ENCODE peak calls at places on chromosomes 4 and X, in six cellular contexts. F, W, I, O, K and D are unnamed samples.

GRCh38 chr4:152257601-152258066 is 278.3 kb downstream of the FBXW7 start:
- DNase-seq in K (peak; percentile 62), O (no peak), F (no peak), I (no peak), W (no peak), D (peak; percentile 4)

GRCh38 chr4:73853718-73854473 is 800 bp downstream of the PF4V1 start:
- DNase-seq in W (no peak), I (no peak), K (no peak), O (no peak), F (no peak), D (no peak)

GRCh38 chrX:17032351-17032750 is 85.9 kb downstream of the REPS2 start:
- DNase-seq in I (no peak), F (no peak), O (no peak), K (peak; percentile 51), W (peak; percentile 7), D (no peak)

GRCh38 chr4:37628977-37629609 is 57.1 kb downstream of the RELL1 start:
- DNase-seq in K (peak; percentile 48), O (no peak), W (peak; percentile 50), I (peak; percentile 55), F (no peak), D (no peak)

GRCh38 chrX:44952329-44953027 is 79.5 kb downstream of the KDM6A start:
- DNase-seq in I (no peak), W (no peak), K (no peak), O (no peak), F (no peak), D (no peak)

GRCh38 chrX:49071877-49072711 is 1.7 kb downstream of the PRAF2 start:
- DNase-seq in O (peak; percentile 60), I (no peak), F (peak; percentile 76), W (no peak), K (peak; percentile 81), D (no peak)

GRCh38 chr4:96164814-96165351 is 325.0 kb downstream of the PDHA2 start:
- DNase-seq in O (no peak), I (no peak), W (no peak), F (no peak), K (no peak), D (no peak)

GRCh38 chr4:177047851-177048174 is 255.1 kb upstream of the VEGFC start:
- DNase-seq in F (no peak), W (no peak), K (no peak), I (no peak), O (no peak), D (no peak)

GRCh38 chr4:139887962-139888735 is 222.5 kb downstream of the MGST2 start:
- DNase-seq in F (peak; percentile 21), O (no peak), K (no peak), W (no peak), I (no peak), D (no peak)

GRCh38 chrX:140764401-140764919 is 54.9 kb downstream of the LINC00632 start:
- DNase-seq in I (no peak), K (peak; percentile 27), O (peak; percentile 64), W (no peak), F (peak; percentile 49), D (no peak)

GRCh38 chr4:25913056-25913850 is 767 bp upstream of the SMIM20 start:
- DNase-seq in K (peak; percentile 15), W (no peak), I (peak; percentile 15), F (no peak), O (no peak), D (no peak)

GRCh38 chr4:16914208-16914607 is 15.8 kb upstream of the LDB2 start:
- DNase-seq in W (no peak), F (peak; percentile 45), K (peak; percentile 73), I (no peak), O (no peak), D (no peak)

GRCh38 chr4:99402765-99403164 is 32.4 kb downstream of the ADH7 start:
- DNase-seq in I (no peak), W (no peak), F (peak; percentile 14), O (no peak), K (no peak), D (no peak)

GRCh38 chr4:152310223-152310622 is 225.7 kb downstream of the FBXW7 start:
- DNase-seq in O (no peak), F (no peak), I (no peak), W (no peak), K (no peak), D (no peak)

GRCh38 chrX:133440081-133440796 is 24.9 kb upstream of the GPC4 start:
- DNase-seq in F (peak; percentile 30), I (no peak), K (no peak), W (no peak), O (no peak), D (no peak)

GRCh38 chrX:2401590-2402360 is 99.0 kb downstream of the DHRSX start:
- DNase-seq in O (no peak), K (no peak), I (no peak), W (no peak), F (no peak), D (peak; percentile 94)

GRCh38 chr4:12041828-12042227 is 613.1 kb upstream of the HS3ST1 start:
- DNase-seq in F (peak; percentile 15), K (no peak), O (no peak), I (no peak), W (no peak), D (no peak)

GRCh38 chr4:121448231-121448630 is 67.4 kb upstream of the QRFPR start:
- DNase-seq in I (no peak), K (no peak), F (no peak), O (no peak), W (no peak), D (peak; percentile 37)

GRCh38 chr4:101346562-101347266 is 612 bp downstream of the PPP3CA start:
- DNase-seq in W (peak; percentile 13), I (peak; percentile 23), O (peak; percentile 70), F (peak; percentile 51), K (peak; percentile 68), D (peak; percentile 21)

GRCh38 chrX:63744850-63745249 is 40.2 kb downstream of the ARHGEF9 start:
- DNase-seq in W (no peak), F (no peak), I (no peak), O (no peak), K (no peak), D (no peak)

GRCh38 chr4:66736593-66736992 is 808.7 kb downstream of the CENPC start:
- DNase-seq in O (no peak), I (no peak), W (no peak), K (no peak), F (no peak), D (peak; percentile 5)

GRCh38 chr4:185914583-185915199 is 102.7 kb upstream of the SORBS2 start:
- DNase-seq in W (no peak), O (no peak), K (peak; percentile 51), F (no peak), I (no peak), D (peak; percentile 72)

GRCh38 chr4:82718067-82718935 is 80.3 kb downstream of the SCD5 start:
- DNase-seq in K (no peak), F (no peak), I (no peak), W (no peak), O (no peak), D (peak; percentile 9)

GRCh38 chrX:155094468-155095061 is 23.3 kb downstream of the BRCC3 start:
- DNase-seq in K (peak; percentile 27), F (no peak), O (no peak), I (peak; percentile 31), W (no peak), D (peak; percentile 20)

GRCh38 chr4:60384475-60384874 is 815.7 kb upstream of the ADGRL3 start:
- DNase-seq in F (no peak), O (no peak), K (no peak), W (no peak), I (no peak), D (no peak)

GRCh38 chrX:1496076-1496475 is 40.9 kb downstream of the P2RY8 start:
- DNase-seq in K (no peak), O (no peak), W (no peak), F (no peak), I (no peak), D (no peak)

GRCh38 chrX:102696303-102696702 is 15.9 kb upstream of the GPRASP2 start:
- DNase-seq in K (no peak), I (no peak), W (no peak), O (no peak), F (no peak), D (no peak)

GRCh38 chr4:8167291-8167690 is 8.7 kb upstream of the ABLIM2 start:
- DNase-seq in I (no peak), F (no peak), O (no peak), K (no peak), W (no peak), D (no peak)

GRCh38 chrX:68685722-68686683 is 38.5 kb downstream of the STARD8 start:
- DNase-seq in I (peak; percentile 61), F (peak; percentile 67), K (peak; percentile 61), W (peak; percentile 31), O (peak; percentile 65), D (no peak)

GRCh38 chr4:60443796-60444195 is 756.3 kb upstream of the ADGRL3 start:
- DNase-seq in W (no peak), K (no peak), F (no peak), I (no peak), O (no peak), D (no peak)

GRCh38 chr4:141056473-141056872 is 76.8 kb downstream of the RNF150 start:
- DNase-seq in W (no peak), I (no peak), F (no peak), O (no peak), K (no peak), D (no peak)

DNA sequence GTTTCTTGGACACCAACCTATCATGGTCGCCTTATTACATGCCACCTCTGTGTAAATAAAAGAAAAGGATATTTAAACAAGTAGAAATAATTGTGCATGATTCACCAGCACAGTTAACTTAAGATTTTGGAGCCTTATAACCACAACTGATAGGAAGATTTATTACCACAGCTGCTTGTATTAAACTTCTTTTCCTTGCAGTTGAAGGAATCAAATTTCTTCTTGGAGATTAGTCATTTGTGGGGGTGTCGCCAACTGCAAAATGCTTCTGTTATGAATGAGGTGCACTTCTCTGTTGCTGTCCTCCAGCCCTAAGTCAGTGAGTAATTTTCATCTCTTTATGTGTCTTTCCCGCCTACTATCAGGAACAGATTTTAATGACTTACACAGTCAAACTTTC is 73.3 kb downstream of the OR13H1 start:
- DNase-seq in F (no peak), I (no peak), O (no peak), K (no peak), W (no peak), D (no peak)
- TF ChIP-seq JUN in F (no peak), I (no peak), O (no peak), K (no peak), W (no peak), D (no peak)

DNA sequence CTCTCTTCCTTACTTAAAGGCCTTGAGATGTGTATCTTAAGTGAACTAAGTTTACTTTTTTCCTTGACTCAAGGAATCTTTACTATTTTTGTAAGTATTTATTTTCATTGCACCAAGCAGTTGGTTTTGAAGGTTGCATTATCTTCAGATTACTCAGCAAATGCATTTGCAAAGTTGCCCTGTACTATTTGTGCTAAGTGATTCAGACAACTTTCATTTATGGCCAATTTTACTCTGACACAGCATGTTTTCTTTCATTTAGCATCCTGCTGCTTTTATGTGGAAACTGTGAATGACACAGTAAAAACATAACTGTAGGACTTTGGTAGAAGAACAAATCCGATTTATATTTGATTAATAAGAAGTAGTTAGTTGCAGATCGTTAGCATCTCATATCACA is 191.0 kb downstream of the CCSER1 start:
- DNase-seq in K (peak; percentile 74), W (no peak), O (no peak), F (no peak), I (no peak), D (no peak)
- TF ChIP-seq JUN in K (no peak), W (no peak), O (no peak), F (no peak), I (no peak), D (no peak)

GRCh38 chr4:150070464-150071170 is 7.6 kb upstream of the DCLK2 start:
- DNase-seq in I (no peak), O (no peak), W (no peak), F (no peak), K (no peak), D (no peak)
- TF ChIP-seq JUN in I (no peak), O (no peak), W (no peak), F (no peak), K (no peak), D (no peak)

GRCh38 chrX:39853417-39853816 is 244.3 kb downstream of the BCOR start:
- DNase-seq in F (no peak), I (no peak), O (no peak), W (no peak), K (no peak), D (no peak)
- TF ChIP-seq JUN in F (no peak), I (no peak), O (no peak), W (no peak), K (no peak), D (no peak)